ENCODE peak calls at places on chromosomes 3 and 15, in five cellular contexts. X, A, Z, W and T are unnamed samples.

GRCh38 chr3:184726497-184726896 is 14.6 kb upstream of the MAGEF1 start:
- DNase-seq in W (no peak), Z (no peak), X (no peak), A (no peak), T (no peak)

GRCh38 chr3:169769287-169770181 is at the start of gene ACTRT3:
- DNase-seq in X (peak; percentile 73), A (peak; percentile 43), Z (peak; percentile 71), W (peak; percentile 75), T (no peak)

GRCh38 chr3:153978023-153978422 is 143.2 kb upstream of the ARHGEF26 start:
- DNase-seq in Z (no peak), A (no peak), X (no peak), W (no peak), T (no peak)

GRCh38 chr3:183244981-183245476 is 8.0 kb upstream of the B3GNT5 start:
- DNase-seq in W (peak; percentile 67), X (no peak), A (no peak), Z (no peak), T (no peak)

GRCh38 chr3:191198886-191199285 is at the start of gene OSTN:
- DNase-seq in A (no peak), W (no peak), X (no peak), Z (no peak), T (no peak)

GRCh38 chr15:66834863-66835557 is 133.0 kb downstream of the SMAD6 start:
- DNase-seq in W (peak; percentile 36), X (no peak), A (no peak), Z (no peak), T (no peak)

GRCh38 chr15:92883643-92884458 is 16.3 kb upstream of the CHD2 start:
- DNase-seq in X (no peak), A (no peak), W (peak; percentile 60), Z (no peak), T (no peak)

GRCh38 chr15:59169337-59169736 is 37.3 kb upstream of the LDHAL6B start:
- DNase-seq in W (peak; percentile 80), X (no peak), Z (no peak), A (no peak), T (no peak)

GRCh38 chr15:50786871-50787270 is 21.4 kb upstream of the SPPL2A start:
- DNase-seq in Z (no peak), W (peak; percentile 54), X (no peak), A (no peak), T (no peak)

GRCh38 chr15:47300596-47300995 is 416.7 kb upstream of the SEMA6D start:
- DNase-seq in Z (no peak), W (no peak), X (no peak), A (no peak), T (no peak)